ENCODE peak calls at places on chromosomes 5 and 9, in nine cellular contexts. One of them, this sample, is unnamed.

GRCh38 chr5:66896207-66896606 is 300.0 kb downstream of the MAST4 start:
- DNase-seq in mesendoderm: no peak
- DNase-seq in iPS-NIHi11: no peak
- DNase-seq in H9: no peak
- DNase-seq in right cardiac atrium: no peak
- DNase-seq in effector CD4-positive, alpha-beta T cell: no peak
- DNase-seq in neural crest cell: no peak
- DNase-seq in left ventricle myocardium superior: no peak
- DNase-seq in activated T-helper 1 cell treated with anti-CD3 and anti-CD28 coated beads, Interleukin-12 subunit alpha, Interleukin-12 subunit beta, Interleukin-2, Interleukin-4 antibody, amounts not matched to agents 30 ng/mL and 10 ng/mL and 1 ng/mL, durations not matched to agents 14 hours and 24 hours and 36 hours: no peak
- DNase-seq in this sample: no peak

GRCh38 chr5:143495823-143496275 is 92.4 kb upstream of the NR3C1 start:
- DNase-seq in mesendoderm: no peak
- DNase-seq in iPS-NIHi11: no peak
- DNase-seq in H9: no peak
- DNase-seq in right cardiac atrium: no peak
- DNase-seq in effector CD4-positive, alpha-beta T cell: no peak
- DNase-seq in neural crest cell: no peak
- DNase-seq in left ventricle myocardium superior: no peak
- DNase-seq in activated T-helper 1 cell treated with anti-CD3 and anti-CD28 coated beads, Interleukin-12 subunit alpha, Interleukin-12 subunit beta, Interleukin-2, Interleukin-4 antibody, amounts not matched to agents 30 ng/mL and 10 ng/mL and 1 ng/mL, durations not matched to agents 14 hours and 24 hours and 36 hours: no peak
- DNase-seq in this sample: no peak

GRCh38 chr9:109558718-109559151 is 60.6 kb upstream of the PTPN3 start:
- DNase-seq in mesendoderm: no peak
- DNase-seq in iPS-NIHi11: no peak
- DNase-seq in H9: no peak
- DNase-seq in right cardiac atrium: no peak
- DNase-seq in effector CD4-positive, alpha-beta T cell: no peak
- DNase-seq in neural crest cell: no peak
- DNase-seq in left ventricle myocardium superior: no peak
- DNase-seq in activated T-helper 1 cell treated with anti-CD3 and anti-CD28 coated beads, Interleukin-12 subunit alpha, Interleukin-12 subunit beta, Interleukin-2, Interleukin-4 antibody, amounts not matched to agents 30 ng/mL and 10 ng/mL and 1 ng/mL, durations not matched to agents 14 hours and 24 hours and 36 hours: no peak
- DNase-seq in this sample: no peak

GRCh38 chr9:79184821-79185220 is 386.9 kb upstream of the TLE4 start:
- DNase-seq in mesendoderm: no peak
- DNase-seq in iPS-NIHi11: no peak
- DNase-seq in H9: no peak
- DNase-seq in right cardiac atrium: no peak
- DNase-seq in effector CD4-positive, alpha-beta T cell: no peak
- DNase-seq in neural crest cell: no peak
- DNase-seq in left ventricle myocardium superior: no peak
- DNase-seq in activated T-helper 1 cell treated with anti-CD3 and anti-CD28 coated beads, Interleukin-12 subunit alpha, Interleukin-12 subunit beta, Interleukin-2, Interleukin-4 antibody, amounts not matched to agents 30 ng/mL and 10 ng/mL and 1 ng/mL, durations not matched to agents 14 hours and 24 hours and 36 hours: no peak
- DNase-seq in this sample: no peak

GRCh38 chr9:2928386-2928785 is 84.5 kb upstream of the PUM3 start:
- DNase-seq in mesendoderm: no peak
- DNase-seq in iPS-NIHi11: no peak
- DNase-seq in H9: no peak
- DNase-seq in right cardiac atrium: no peak
- DNase-seq in effector CD4-positive, alpha-beta T cell: no peak
- DNase-seq in neural crest cell: no peak
- DNase-seq in left ventricle myocardium superior: no peak
- DNase-seq in activated T-helper 1 cell treated with anti-CD3 and anti-CD28 coated beads, Interleukin-12 subunit alpha, Interleukin-12 subunit beta, Interleukin-2, Interleukin-4 antibody, amounts not matched to agents 30 ng/mL and 10 ng/mL and 1 ng/mL, durations not matched to agents 14 hours and 24 hours and 36 hours: no peak
- DNase-seq in this sample: no peak

GRCh38 chr9:99294850-99295461 is 72.9 kb downstream of the SEC61B start:
- DNase-seq in mesendoderm: peak; percentile 38
- DNase-seq in iPS-NIHi11: no peak
- DNase-seq in H9: no peak
- DNase-seq in right cardiac atrium: no peak
- DNase-seq in effector CD4-positive, alpha-beta T cell: no peak
- DNase-seq in neural crest cell: no peak
- DNase-seq in left ventricle myocardium superior: no peak
- DNase-seq in activated T-helper 1 cell treated with anti-CD3 and anti-CD28 coated beads, Interleukin-12 subunit alpha, Interleukin-12 subunit beta, Interleukin-2, Interleukin-4 antibody, amounts not matched to agents 30 ng/mL and 10 ng/mL and 1 ng/mL, durations not matched to agents 14 hours and 24 hours and 36 hours: no peak
- DNase-seq in this sample: no peak

GRCh38 chr5:7018144-7018543 is 304.9 kb downstream of the TENT4A start:
- DNase-seq in mesendoderm: no peak
- DNase-seq in iPS-NIHi11: no peak
- DNase-seq in H9: no peak
- DNase-seq in right cardiac atrium: no peak
- DNase-seq in effector CD4-positive, alpha-beta T cell: no peak
- DNase-seq in neural crest cell: no peak
- DNase-seq in left ventricle myocardium superior: no peak
- DNase-seq in activated T-helper 1 cell treated with anti-CD3 and anti-CD28 coated beads, Interleukin-12 subunit alpha, Interleukin-12 subunit beta, Interleukin-2, Interleukin-4 antibody, amounts not matched to agents 30 ng/mL and 10 ng/mL and 1 ng/mL, durations not matched to agents 14 hours and 24 hours and 36 hours: no peak
- DNase-seq in this sample: no peak

GRCh38 chr5:54090495-54091084 is 219.8 kb downstream of the ARL15 start:
- DNase-seq in mesendoderm: peak; percentile 22
- DNase-seq in iPS-NIHi11: no peak
- DNase-seq in H9: no peak
- DNase-seq in right cardiac atrium: no peak
- DNase-seq in effector CD4-positive, alpha-beta T cell: no peak
- DNase-seq in neural crest cell: no peak
- DNase-seq in left ventricle myocardium superior: no peak
- DNase-seq in activated T-helper 1 cell treated with anti-CD3 and anti-CD28 coated beads, Interleukin-12 subunit alpha, Interleukin-12 subunit beta, Interleukin-2, Interleukin-4 antibody, amounts not matched to agents 30 ng/mL and 10 ng/mL and 1 ng/mL, durations not matched to agents 14 hours and 24 hours and 36 hours: no peak
- DNase-seq in this sample: no peak

GRCh38 chr5:78647838-78648358 is 674 bp downstream of the LHFPL2 start:
- DNase-seq in mesendoderm: peak; percentile 65
- DNase-seq in iPS-NIHi11: no peak
- DNase-seq in H9: peak; percentile 47
- DNase-seq in right cardiac atrium: peak; percentile 65
- DNase-seq in effector CD4-positive, alpha-beta T cell: no peak
- DNase-seq in neural crest cell: peak; percentile 51
- DNase-seq in left ventricle myocardium superior: peak; percentile 80
- DNase-seq in activated T-helper 1 cell treated with anti-CD3 and anti-CD28 coated beads, Interleukin-12 subunit alpha, Interleukin-12 subunit beta, Interleukin-2, Interleukin-4 antibody, amounts not matched to agents 30 ng/mL and 10 ng/mL and 1 ng/mL, durations not matched to agents 14 hours and 24 hours and 36 hours: no peak
- DNase-seq in this sample: peak; percentile 91

GRCh38 chr9:121349009-121349408 is 21.0 kb downstream of the STOM start:
- DNase-seq in mesendoderm: no peak
- DNase-seq in iPS-NIHi11: no peak
- DNase-seq in H9: no peak
- DNase-seq in right cardiac atrium: no peak
- DNase-seq in effector CD4-positive, alpha-beta T cell: no peak
- DNase-seq in neural crest cell: no peak
- DNase-seq in left ventricle myocardium superior: no peak
- DNase-seq in activated T-helper 1 cell treated with anti-CD3 and anti-CD28 coated beads, Interleukin-12 subunit alpha, Interleukin-12 subunit beta, Interleukin-2, Interleukin-4 antibody, amounts not matched to agents 30 ng/mL and 10 ng/mL and 1 ng/mL, durations not matched to agents 14 hours and 24 hours and 36 hours: no peak
- DNase-seq in this sample: no peak

GRCh38 chr5:157384971-157385709 is 74.9 kb upstream of the NIPAL4 start:
- DNase-seq in mesendoderm: peak; percentile 99
- DNase-seq in iPS-NIHi11: peak; percentile 25
- DNase-seq in H9: no peak
- DNase-seq in right cardiac atrium: peak; percentile 33
- DNase-seq in effector CD4-positive, alpha-beta T cell: no peak
- DNase-seq in neural crest cell: no peak
- DNase-seq in left ventricle myocardium superior: peak; percentile 50
- DNase-seq in activated T-helper 1 cell treated with anti-CD3 and anti-CD28 coated beads, Interleukin-12 subunit alpha, Interleukin-12 subunit beta, Interleukin-2, Interleukin-4 antibody, amounts not matched to agents 30 ng/mL and 10 ng/mL and 1 ng/mL, durations not matched to agents 14 hours and 24 hours and 36 hours: no peak
- DNase-seq in this sample: no peak

GRCh38 chr9:3924145-3924544 is 375.7 kb downstream of the GLIS3 start:
- DNase-seq in mesendoderm: no peak
- DNase-seq in iPS-NIHi11: no peak
- DNase-seq in H9: no peak
- DNase-seq in right cardiac atrium: no peak
- DNase-seq in effector CD4-positive, alpha-beta T cell: no peak
- DNase-seq in neural crest cell: no peak
- DNase-seq in left ventricle myocardium superior: no peak
- DNase-seq in activated T-helper 1 cell treated with anti-CD3 and anti-CD28 coated beads, Interleukin-12 subunit alpha, Interleukin-12 subunit beta, Interleukin-2, Interleukin-4 antibody, amounts not matched to agents 30 ng/mL and 10 ng/mL and 1 ng/mL, durations not matched to agents 14 hours and 24 hours and 36 hours: no peak
- DNase-seq in this sample: no peak

GRCh38 chr9:133101356-133102189 is 19.5 kb downstream of the RALGDS start:
- DNase-seq in mesendoderm: no peak
- DNase-seq in iPS-NIHi11: no peak
- DNase-seq in H9: no peak
- DNase-seq in right cardiac atrium: no peak
- DNase-seq in effector CD4-positive, alpha-beta T cell: no peak
- DNase-seq in neural crest cell: no peak
- DNase-seq in left ventricle myocardium superior: no peak
- DNase-seq in activated T-helper 1 cell treated with anti-CD3 and anti-CD28 coated beads, Interleukin-12 subunit alpha, Interleukin-12 subunit beta, Interleukin-2, Interleukin-4 antibody, amounts not matched to agents 30 ng/mL and 10 ng/mL and 1 ng/mL, durations not matched to agents 14 hours and 24 hours and 36 hours: no peak
- DNase-seq in this sample: no peak

GRCh38 chr9:8254527-8254926 is 454.9 kb upstream of the DMAC1 start:
- DNase-seq in mesendoderm: no peak
- DNase-seq in iPS-NIHi11: no peak
- DNase-seq in H9: no peak
- DNase-seq in right cardiac atrium: no peak
- DNase-seq in effector CD4-positive, alpha-beta T cell: no peak
- DNase-seq in neural crest cell: no peak
- DNase-seq in left ventricle myocardium superior: no peak
- DNase-seq in activated T-helper 1 cell treated with anti-CD3 and anti-CD28 coated beads, Interleukin-12 subunit alpha, Interleukin-12 subunit beta, Interleukin-2, Interleukin-4 antibody, amounts not matched to agents 30 ng/mL and 10 ng/mL and 1 ng/mL, durations not matched to agents 14 hours and 24 hours and 36 hours: no peak
- DNase-seq in this sample: no peak

GRCh38 chr9:125525846-125526619 is 181.0 kb downstream of the MAPKAP1 start:
- DNase-seq in mesendoderm: peak; percentile 47
- DNase-seq in iPS-NIHi11: no peak
- DNase-seq in H9: no peak
- DNase-seq in right cardiac atrium: no peak
- DNase-seq in effector CD4-positive, alpha-beta T cell: no peak
- DNase-seq in neural crest cell: no peak
- DNase-seq in left ventricle myocardium superior: peak; percentile 81
- DNase-seq in activated T-helper 1 cell treated with anti-CD3 and anti-CD28 coated beads, Interleukin-12 subunit alpha, Interleukin-12 subunit beta, Interleukin-2, Interleukin-4 antibody, amounts not matched to agents 30 ng/mL and 10 ng/mL and 1 ng/mL, durations not matched to agents 14 hours and 24 hours and 36 hours: no peak
- DNase-seq in this sample: no peak

GRCh38 chr9:37309136-37309535 is 113.4 kb upstream of the GRHPR start:
- DNase-seq in mesendoderm: peak; percentile 72
- DNase-seq in iPS-NIHi11: peak; percentile 46
- DNase-seq in H9: peak; percentile 52
- DNase-seq in right cardiac atrium: no peak
- DNase-seq in effector CD4-positive, alpha-beta T cell: peak; percentile 6
- DNase-seq in neural crest cell: no peak
- DNase-seq in left ventricle myocardium superior: no peak
- DNase-seq in activated T-helper 1 cell treated with anti-CD3 and anti-CD28 coated beads, Interleukin-12 subunit alpha, Interleukin-12 subunit beta, Interleukin-2, Interleukin-4 antibody, amounts not matched to agents 30 ng/mL and 10 ng/mL and 1 ng/mL, durations not matched to agents 14 hours and 24 hours and 36 hours: no peak
- DNase-seq in this sample: no peak

GRCh38 chr5:62112689-62113220 is 193.3 kb upstream of the KIF2A start:
- DNase-seq in mesendoderm: no peak
- DNase-seq in iPS-NIHi11: no peak
- DNase-seq in H9: no peak
- DNase-seq in right cardiac atrium: no peak
- DNase-seq in effector CD4-positive, alpha-beta T cell: no peak
- DNase-seq in neural crest cell: no peak
- DNase-seq in left ventricle myocardium superior: no peak
- DNase-seq in activated T-helper 1 cell treated with anti-CD3 and anti-CD28 coated beads, Interleukin-12 subunit alpha, Interleukin-12 subunit beta, Interleukin-2, Interleukin-4 antibody, amounts not matched to agents 30 ng/mL and 10 ng/mL and 1 ng/mL, durations not matched to agents 14 hours and 24 hours and 36 hours: no peak
- DNase-seq in this sample: no peak

GRCh38 chr9:82363666-82364065 is 375.1 kb downstream of the SPATA31D1 start:
- DNase-seq in mesendoderm: no peak
- DNase-seq in iPS-NIHi11: no peak
- DNase-seq in H9: no peak
- DNase-seq in right cardiac atrium: no peak
- DNase-seq in effector CD4-positive, alpha-beta T cell: no peak
- DNase-seq in neural crest cell: no peak
- DNase-seq in left ventricle myocardium superior: no peak
- DNase-seq in activated T-helper 1 cell treated with anti-CD3 and anti-CD28 coated beads, Interleukin-12 subunit alpha, Interleukin-12 subunit beta, Interleukin-2, Interleukin-4 antibody, amounts not matched to agents 30 ng/mL and 10 ng/mL and 1 ng/mL, durations not matched to agents 14 hours and 24 hours and 36 hours: no peak
- DNase-seq in this sample: no peak

GRCh38 chr9:121459513-121459912 is 40.1 kb downstream of the GGTA1 start:
- DNase-seq in mesendoderm: no peak
- DNase-seq in iPS-NIHi11: peak; percentile 41
- DNase-seq in H9: no peak
- DNase-seq in right cardiac atrium: no peak
- DNase-seq in effector CD4-positive, alpha-beta T cell: no peak
- DNase-seq in neural crest cell: no peak
- DNase-seq in left ventricle myocardium superior: no peak
- DNase-seq in activated T-helper 1 cell treated with anti-CD3 and anti-CD28 coated beads, Interleukin-12 subunit alpha, Interleukin-12 subunit beta, Interleukin-2, Interleukin-4 antibody, amounts not matched to agents 30 ng/mL and 10 ng/mL and 1 ng/mL, durations not matched to agents 14 hours and 24 hours and 36 hours: no peak
- DNase-seq in this sample: no peak

GRCh38 chr5:90529939-90530677 is 724 bp upstream of the LYSMD3 start:
- DNase-seq in mesendoderm: peak; percentile 89
- DNase-seq in iPS-NIHi11: peak; percentile 78
- DNase-seq in H9: peak; percentile 73
- DNase-seq in right cardiac atrium: peak; percentile 49
- DNase-seq in effector CD4-positive, alpha-beta T cell: peak; percentile 43
- DNase-seq in neural crest cell: peak; percentile 50
- DNase-seq in left ventricle myocardium superior: peak; percentile 49
- DNase-seq in activated T-helper 1 cell treated with anti-CD3 and anti-CD28 coated beads, Interleukin-12 subunit alpha, Interleukin-12 subunit beta, Interleukin-2, Interleukin-4 antibody, amounts not matched to agents 30 ng/mL and 10 ng/mL and 1 ng/mL, durations not matched to agents 14 hours and 24 hours and 36 hours: no peak
- DNase-seq in this sample: no peak

GRCh38 chr5:107155667-107156066 is 515.1 kb downstream of the EFNA5 start:
- DNase-seq in mesendoderm: no peak
- DNase-seq in iPS-NIHi11: no peak
- DNase-seq in H9: no peak
- DNase-seq in right cardiac atrium: no peak
- DNase-seq in effector CD4-positive, alpha-beta T cell: no peak
- DNase-seq in neural crest cell: no peak
- DNase-seq in left ventricle myocardium superior: no peak
- DNase-seq in activated T-helper 1 cell treated with anti-CD3 and anti-CD28 coated beads, Interleukin-12 subunit alpha, Interleukin-12 subunit beta, Interleukin-2, Interleukin-4 antibody, amounts not matched to agents 30 ng/mL and 10 ng/mL and 1 ng/mL, durations not matched to agents 14 hours and 24 hours and 36 hours: no peak
- DNase-seq in this sample: no peak

GRCh38 chr5:93850311-93850710 is 108.9 kb upstream of the POU5F2 start:
- DNase-seq in mesendoderm: no peak
- DNase-seq in iPS-NIHi11: no peak
- DNase-seq in H9: no peak
- DNase-seq in right cardiac atrium: no peak
- DNase-seq in effector CD4-positive, alpha-beta T cell: no peak
- DNase-seq in neural crest cell: no peak
- DNase-seq in left ventricle myocardium superior: no peak
- DNase-seq in activated T-helper 1 cell treated with anti-CD3 and anti-CD28 coated beads, Interleukin-12 subunit alpha, Interleukin-12 subunit beta, Interleukin-2, Interleukin-4 antibody, amounts not matched to agents 30 ng/mL and 10 ng/mL and 1 ng/mL, durations not matched to agents 14 hours and 24 hours and 36 hours: no peak
- DNase-seq in this sample: no peak

GRCh38 chr5:142181547-142182191 is 73.1 kb downstream of the NDFIP1 start:
- DNase-seq in mesendoderm: peak; percentile 72
- DNase-seq in iPS-NIHi11: no peak
- DNase-seq in H9: no peak
- DNase-seq in right cardiac atrium: no peak
- DNase-seq in effector CD4-positive, alpha-beta T cell: no peak
- DNase-seq in neural crest cell: no peak
- DNase-seq in left ventricle myocardium superior: no peak
- DNase-seq in activated T-helper 1 cell treated with anti-CD3 and anti-CD28 coated beads, Interleukin-12 subunit alpha, Interleukin-12 subunit beta, Interleukin-2, Interleukin-4 antibody, amounts not matched to agents 30 ng/mL and 10 ng/mL and 1 ng/mL, durations not matched to agents 14 hours and 24 hours and 36 hours: no peak
- DNase-seq in this sample: peak; percentile 49